ENCODE peak calls at places on chromosomes 4 and X, in five cellular contexts. Z is activated T-cell treated with anti-CD3 and anti-CD28 coated beads for 1 hour, X is Right ventricle myocardium superior, P is T1000, H is hypothalamus. G is an unnamed sample.

GRCh38 chrX:38375888-38376287 is 23.5 kb downstream of the OTC start:
- DNase-seq in Z (no peak), X (no peak), P (no peak), H (no peak), G (no peak)

GRCh38 chr4:74262522-74262921 is 45.7 kb upstream of the EPGN start:
- DNase-seq in Z (no peak), X (no peak), P (no peak), H (no peak), G (no peak)

GRCh38 chr4:169189372-169189771 is 81.4 kb downstream of the SH3RF1 start:
- DNase-seq in Z (no peak), X (no peak), P (no peak), H (no peak), G (no peak)

GRCh38 chr4:87947381-87948160 is 27.9 kb upstream of the SPP1 start:
- DNase-seq in Z (no peak), X (no peak), P (no peak), H (no peak), G (no peak)

GRCh38 chr4:177308125-177308524 is 1.5 kb upstream of the NEIL3 start:
- DNase-seq in Z (no peak), X (no peak), P (peak), H (no peak), G (no peak)

GRCh38 chrX:38868941-38869378 is 67.7 kb downstream of the MID1IP1 start:
- DNase-seq in Z (no peak), X (peak), P (peak), H (no peak), G (no peak)

GRCh38 chrX:107979534-107979933 is 2.6 kb downstream of the TEX13B start:
- DNase-seq in Z (no peak), X (no peak), P (no peak), H (no peak), G (no peak)

GRCh38 chr4:140255467-140255866 is 101.5 kb upstream of the MAML3 start:
- DNase-seq in Z (no peak), X (no peak), P (no peak), H (no peak), G (no peak)

GRCh38 chr4:89674876-89675459 is 162.0 kb downstream of the SNCA start:
- DNase-seq in Z (no peak), X (no peak), P (no peak), H (no peak), G (no peak)

GRCh38 chr4:41678086-41678485 is 70.4 kb downstream of the PHOX2B start:
- DNase-seq in Z (no peak), X (no peak), P (peak), H (no peak), G (no peak)

GRCh38 chrX:16312761-16313623 is 145.7 kb downstream of the MAGEB17 start:
- DNase-seq in Z (no peak), X (no peak), P (no peak), H (no peak), G (no peak)

GRCh38 chrX:108439434-108439883 is at the start of gene COL4A5:
- DNase-seq in Z (no peak), X (peak), P (peak), H (no peak), G (peak)

GRCh38 chr4:67907650-67908049 is 23.8 kb upstream of the TMPRSS11D start:
- DNase-seq in Z (no peak), X (no peak), P (no peak), H (no peak), G (no peak)